ENCODE peak calls at places on chromosomes 6 and 20, in nine cellular contexts. G, W, T, P, A, B, N, E and Y are unnamed samples.

GRCh38 chr6:81682238-81682795 is 70.2 kb downstream of the TENT5A start:
- DNase-seq in E (peak), A (no peak), T (no peak), G (no peak), P (no peak), N (no peak), W (no peak), B (no peak), Y (no peak)

GRCh38 chr20:32449890-32450401 is 91.8 kb downstream of the ASXL1 start:
- DNase-seq in W (no peak), A (no peak), N (peak), T (no peak), P (no peak), G (no peak), B (no peak), E (no peak), Y (no peak)

GRCh38 chr20:14828459-14828858 is 491.0 kb upstream of the FLRT3 start:
- DNase-seq in N (no peak), P (no peak), B (no peak), G (no peak), A (no peak), E (no peak), W (no peak), T (no peak), Y (no peak)

GRCh38 chr6:133376743-133377142 is 135.6 kb downstream of the EYA4 start:
- DNase-seq in A (no peak), G (no peak), N (no peak), E (no peak), P (no peak), T (no peak), B (no peak), W (no peak), Y (no peak)

GRCh38 chr6:41705996-41706835 is 29.2 kb downstream of the TFEB start:
- DNase-seq in W (peak), P (peak), N (no peak), B (peak), A (peak), T (peak), E (peak), G (no peak), Y (no peak)

GRCh38 chr6:114033606-114034005 is 62.7 kb upstream of the HDAC2 start:
- DNase-seq in B (no peak), E (no peak), A (no peak), P (no peak), W (no peak), G (no peak), N (no peak), T (no peak), Y (no peak)

GRCh38 chr20:50624351-50625016 is 66.9 kb downstream of the RIPOR3 start:
- DNase-seq in E (no peak), P (no peak), T (peak), B (no peak), A (no peak), N (peak), G (peak), W (no peak), Y (no peak)

GRCh38 chr20:63082939-63083735 is 76.4 kb upstream of the BHLHE23 start:
- DNase-seq in G (no peak), B (no peak), T (no peak), P (no peak), W (no peak), E (no peak), N (peak), A (no peak), Y (no peak)

GRCh38 chr6:158797331-158798202 is 21.6 kb downstream of the EZR start:
- DNase-seq in A (peak), W (peak), E (peak), P (peak), T (no peak), N (no peak), G (no peak), B (no peak), Y (no peak)

GRCh38 chr6:70706491-70707123 is 38.9 kb downstream of the SMAP1 start:
- DNase-seq in G (peak), A (peak), W (peak), B (no peak), P (peak), N (no peak), T (peak), E (peak), Y (no peak)

GRCh38 chr6:148969679-148970078 is 222.8 kb downstream of the UST start:
- DNase-seq in B (no peak), P (peak), N (no peak), T (peak), G (no peak), A (peak), E (peak), W (peak), Y (no peak)

GRCh38 chr20:58099291-58099915 is 129.1 kb downstream of the ANKRD60 start:
- DNase-seq in P (no peak), N (no peak), A (no peak), T (no peak), W (no peak), B (no peak), G (no peak), E (no peak), Y (no peak)

GRCh38 chr20:44111712-44112335 is 75.2 kb downstream of the JPH2 start:
- DNase-seq in P (peak), A (peak), W (no peak), T (no peak), B (no peak), G (no peak), N (peak), E (peak), Y (no peak)

GRCh38 chr20:22561965-22562581 is 22.3 kb downstream of the FOXA2 start:
- DNase-seq in E (no peak), G (no peak), N (no peak), P (no peak), W (no peak), B (no peak), A (no peak), T (no peak), Y (no peak)

GRCh38 chr6:3431994-3432393 is 24.9 kb downstream of the SLC22A23 start:
- DNase-seq in P (no peak), W (no peak), G (no peak), A (no peak), B (no peak), E (no peak), N (no peak), T (no peak), Y (no peak)

GRCh38 chr6:118744261-118744941 is 93.0 kb upstream of the CEP85L start:
- DNase-seq in A (peak), W (peak), B (no peak), G (no peak), E (peak), P (peak), N (no peak), T (no peak), Y (no peak)

GRCh38 chr6:147715035-147715434 is 206.5 kb downstream of the SAMD5 start:
- DNase-seq in A (no peak), P (no peak), W (no peak), N (no peak), E (no peak), G (no peak), T (no peak), B (no peak), Y (no peak)

GRCh38 chr6:79628466-79629288 is 2.5 kb upstream of the SH3BGRL2 start:
- DNase-seq in T (no peak), N (no peak), E (no peak), A (no peak), G (no peak), B (no peak), P (no peak), W (no peak), Y (no peak)

GRCh38 chr20:43916875-43917371 is 2.3 kb downstream of the TOX2 start:
- DNase-seq in A (no peak), N (peak), B (no peak), W (peak), P (peak), T (no peak), E (no peak), G (no peak), Y (no peak)

GRCh38 chr6:77383026-77383425 is 80.3 kb downstream of the HTR1B start:
- DNase-seq in W (peak), B (no peak), P (no peak), T (no peak), N (no peak), G (no peak), E (no peak), A (no peak), Y (no peak)

GRCh38 chr6:169861431-169862045 is 110.1 kb downstream of the ERMARD start:
- DNase-seq in B (no peak), G (no peak), A (no peak), P (no peak), W (no peak), N (no peak), T (no peak), E (no peak), Y (no peak)

GRCh38 chr6:137166247-137167098 is 7.0 kb downstream of the IL22RA2 start:
- DNase-seq in E (no peak), T (no peak), N (no peak), B (no peak), W (no peak), G (no peak), P (no peak), A (no peak), Y (no peak)

GRCh38 chr6:113434641-113435040 is 422.5 kb upstream of the MARCKS start:
- DNase-seq in N (no peak), E (no peak), T (no peak), A (no peak), G (no peak), W (no peak), B (no peak), P (no peak), Y (no peak)

GRCh38 chr6:149311293-149311692 is 6.2 kb upstream of the TAB2 start:
- DNase-seq in N (no peak), W (no peak), P (no peak), B (no peak), G (no peak), T (no peak), A (no peak), E (no peak), Y (no peak)

GRCh38 chr6:132084811-132085509 is 133.8 kb upstream of the CCN2 start:
- DNase-seq in B (no peak), G (no peak), W (peak), P (peak), E (peak), N (no peak), A (peak), T (no peak), Y (no peak)

GRCh38 chr20:33992145-33992922 is 1.4 kb upstream of the RALY start:
- DNase-seq in G (no peak), E (no peak), N (no peak), B (no peak), W (peak), P (peak), T (no peak), A (peak), Y (no peak)

GRCh38 chr20:57680131-57680716 is 29.6 kb downstream of the PMEPA1 start:
- DNase-seq in A (no peak), E (no peak), N (no peak), G (no peak), T (no peak), P (no peak), B (no peak), W (peak), Y (no peak)

GRCh38 chr20:46552460-46553420 is 2.3 kb upstream of the OCSTAMP start:
- DNase-seq in T (no peak), G (no peak), E (no peak), B (no peak), N (no peak), W (no peak), P (no peak), A (no peak), Y (no peak)

GRCh38 chr20:32289661-32290431 is 12.4 kb downstream of the KIF3B start:
- DNase-seq in B (no peak), W (no peak), G (no peak), T (no peak), P (no peak), E (no peak), N (peak), A (no peak), Y (no peak)